ENCODE peak calls at places on chromosomes 2 and 18, in eight cellular contexts. Q is astrocyte of the spinal cord, D is left ventricle myocardium inferior, I is HCT116, C is WTC11, N is ascending aorta, U is colonic mucosa, T is stomach. J is an unnamed sample.
A peak's percentile ranks its signal among the peaks of the same experiment; 100 is the strongest.

GRCh38 chr2:219041252-219041651 is at the start of gene CFAP65:
- DNase-seq in Q (peak; percentile 53), D (no peak), I (peak; percentile 34), C (peak; percentile 69), N (no peak), U (peak; percentile 74), T (peak; percentile 48), J (peak; percentile 64)

GRCh38 chr18:58205087-58205779 is 161.2 kb downstream of the NEDD4L start:
- DNase-seq in Q (peak; percentile 59), D (no peak), I (no peak), C (no peak), N (no peak), U (peak; percentile 18), T (no peak), J (no peak)

GRCh38 chr2:23491622-23492336 is 106.8 kb downstream of the KLHL29 start:
- DNase-seq in Q (no peak), D (no peak), I (no peak), C (no peak), N (no peak), U (no peak), T (no peak), J (no peak)

GRCh38 chr2:159124441-159124911 is 156.0 kb downstream of the TANC1 start:
- DNase-seq in Q (peak; percentile 94), D (no peak), I (peak; percentile 75), C (no peak), N (no peak), U (peak; percentile 49), T (peak; percentile 34), J (no peak)

GRCh38 chr2:132871829-132872228 is 201.8 kb upstream of the LYPD1 start:
- DNase-seq in Q (no peak), D (no peak), I (no peak), C (no peak), N (no peak), U (no peak), T (no peak), J (no peak)

GRCh38 chr2:137467246-137467862 is 496.9 kb upstream of the HNMT start:
- DNase-seq in Q (peak; percentile 3), D (no peak), I (no peak), C (peak; percentile 66), N (no peak), U (peak; percentile 33), T (no peak), J (peak; percentile 61)

GRCh38 chr18:57301573-57302230 is 50.7 kb upstream of the ST8SIA3 start:
- DNase-seq in Q (no peak), D (no peak), I (no peak), C (peak; percentile 28), N (no peak), U (no peak), T (no peak), J (no peak)

GRCh38 chr2:230732914-230733401 is 20.3 kb downstream of the CAB39 start:
- DNase-seq in Q (no peak), D (no peak), I (no peak), C (no peak), N (no peak), U (no peak), T (no peak), J (no peak)

GRCh38 chr2:125125902-125126301 is 1100.8 kb downstream of the CNTNAP5 start:
- DNase-seq in Q (no peak), D (no peak), I (no peak), C (no peak), N (no peak), U (no peak), T (no peak), J (no peak)

GRCh38 chr18:5294113-5294617 is 1.4 kb downstream of the ZBTB14 start:
- DNase-seq in Q (no peak), D (peak; percentile 49), I (no peak), C (no peak), N (no peak), U (peak; percentile 76), T (peak; percentile 61), J (peak; percentile 27)

GRCh38 chr2:72292433-72292832 is 144.8 kb upstream of the CYP26B1 start:
- DNase-seq in Q (no peak), D (no peak), I (no peak), C (no peak), N (no peak), U (no peak), T (no peak), J (no peak)

GRCh38 chr2:5544205-5544786 is 147.9 kb upstream of the SOX11 start:
- DNase-seq in Q (no peak), D (no peak), I (no peak), C (no peak), N (no peak), U (no peak), T (no peak), J (no peak)

GRCh38 chr2:227509824-227510619 is 38.1 kb downstream of the AGFG1 start:
- DNase-seq in Q (peak; percentile 33), D (no peak), I (peak; percentile 59), C (no peak), N (no peak), U (no peak), T (no peak), J (no peak)

GRCh38 chr2:153230977-153231376 is 247.6 kb downstream of the RPRM start:
- DNase-seq in Q (no peak), D (no peak), I (no peak), C (no peak), N (no peak), U (no peak), T (no peak), J (no peak)

GRCh38 chr18:28164772-28165483 is 12.0 kb downstream of the CDH2 start:
- DNase-seq in Q (no peak), D (no peak), I (no peak), C (no peak), N (no peak), U (no peak), T (no peak), J (no peak)
- TF ChIP-seq CTCF in Q (no peak), D (no peak), I (no peak), C (no peak), N (no peak), U (no peak), T (no peak), J (no peak)

GRCh38 chr2:143177081-143177786 is 48.0 kb downstream of the ARHGAP15 start:
- DNase-seq in Q (no peak), D (no peak), I (no peak), C (no peak), N (no peak), U (no peak), T (no peak), J (no peak)

GRCh38 chr2:143169105-143169504 is 39.9 kb downstream of the ARHGAP15 start:
- DNase-seq in Q (no peak), D (no peak), I (no peak), C (no peak), N (no peak), U (no peak), T (no peak), J (no peak)

GRCh38 chr2:143176606-143177005 is 47.4 kb downstream of the ARHGAP15 start:
- DNase-seq in Q (no peak), D (no peak), I (no peak), C (no peak), N (no peak), U (no peak), T (no peak), J (no peak)

GRCh38 chr2:143175435-143175834 is 46.2 kb downstream of the ARHGAP15 start:
- DNase-seq in Q (no peak), D (no peak), I (no peak), C (no peak), N (no peak), U (no peak), T (no peak), J (no peak)

DNA sequence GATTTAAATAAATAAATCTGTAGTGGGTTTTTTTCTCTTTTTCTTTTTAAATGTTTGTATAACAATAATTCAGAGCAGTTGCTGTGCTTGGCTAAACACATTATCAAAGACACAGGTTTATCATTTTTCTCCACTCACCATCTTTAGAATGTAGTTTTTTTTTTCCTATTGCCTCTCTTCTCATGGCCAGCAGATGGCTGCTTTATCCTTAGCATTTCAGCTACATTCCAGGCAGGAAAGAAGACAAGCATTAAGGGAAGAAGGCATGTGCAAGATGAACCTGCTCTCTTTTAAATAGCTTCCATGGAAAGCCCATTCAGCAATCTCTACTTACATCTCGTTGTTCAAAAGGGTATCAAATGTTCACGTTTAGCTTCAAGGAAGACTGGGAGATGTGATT is 42.6 kb downstream of the ARHGAP15 start:
- DNase-seq in Q (no peak), D (no peak), I (no peak), C (no peak), N (no peak), U (no peak), T (no peak), J (no peak)
- TF ChIP-seq CTCF in Q (peak; percentile 35), D (peak; percentile 31), I (peak; percentile 21), C (no peak), N (no peak), U (no peak), T (no peak), J (no peak)

DNA sequence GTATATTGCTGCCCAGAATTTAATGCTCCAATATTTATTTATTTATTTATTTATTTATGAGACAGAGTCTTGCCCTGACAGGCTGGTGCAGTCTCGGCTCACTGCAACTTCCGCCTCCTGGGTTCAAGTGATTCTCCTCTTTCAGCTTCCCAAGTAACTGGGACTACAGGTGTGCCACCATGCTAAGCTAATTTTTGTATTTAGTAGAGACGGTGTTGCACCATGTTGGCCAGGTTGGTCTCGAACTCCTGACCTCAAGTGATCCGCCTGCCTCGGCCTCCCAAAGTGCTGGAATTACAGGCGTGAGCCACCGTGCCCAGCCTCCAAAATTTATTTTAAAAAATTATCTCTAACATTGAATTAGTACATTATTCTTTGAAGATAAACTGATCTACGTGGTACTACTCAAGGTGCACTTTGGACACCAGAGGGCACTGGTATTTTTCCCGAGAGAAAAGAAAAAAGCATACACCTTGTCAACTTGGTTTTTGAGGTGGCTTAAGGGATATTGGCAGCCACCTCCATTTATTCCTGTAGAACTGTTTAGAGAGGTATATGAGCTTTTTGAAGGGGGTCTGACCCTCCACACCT is 1.4 kb upstream of the IDH1 start:
- DNase-seq in Q (no peak), D (no peak), I (no peak), C (no peak), N (no peak), U (no peak), T (no peak), J (no peak)
- TF ChIP-seq CTCF in Q (peak; percentile 36), D (no peak), I (peak; percentile 29), C (no peak), N (no peak), U (no peak), T (no peak), J (peak; percentile 29)

GRCh38 chr2:43022896-43023295 is 203.5 kb downstream of the ZFP36L2 start:
- DNase-seq in Q (no peak), D (no peak), I (no peak), C (no peak), N (no peak), U (no peak), T (no peak), J (no peak)

GRCh38 chr2:43020990-43021677 is 205.3 kb downstream of the ZFP36L2 start:
- DNase-seq in Q (no peak), D (no peak), I (no peak), C (no peak), N (no peak), U (no peak), T (no peak), J (no peak)

GRCh38 chr2:43023791-43024514 is 202.5 kb downstream of the ZFP36L2 start:
- DNase-seq in Q (no peak), D (no peak), I (no peak), C (no peak), N (no peak), U (no peak), T (no peak), J (no peak)

GRCh38 chr2:43020296-43020695 is 206.1 kb downstream of the ZFP36L2 start:
- DNase-seq in Q (no peak), D (no peak), I (no peak), C (no peak), N (no peak), U (no peak), T (no peak), J (no peak)

GRCh38 chr2:43021791-43022500 is 204.5 kb downstream of the ZFP36L2 start:
- DNase-seq in Q (no peak), D (no peak), I (peak; percentile 7), C (peak; percentile 69), N (no peak), U (peak; percentile 62), T (peak; percentile 58), J (no peak)
- TF ChIP-seq CTCF in Q (no peak), D (no peak), I (peak; percentile 48), C (peak; percentile 79), N (no peak), U (peak; percentile 35), T (peak; percentile 47), J (peak; percentile 52)

J was measured in endothelial cell.